ENCODE peak calls at places on chromosome 17, in six cellular contexts. Y, B, V, X, A and L are unnamed samples.

GRCh38 chr17:41211845-41212466 is 14.5 kb upstream of the KRTAP9-2 start:
- DNase-seq in A (peak), X (no peak), Y (no peak), V (peak), B (peak), L (no peak)

GRCh38 chr17:68182016-68182315 is 65.9 kb upstream of the AMZ2 start:
- DNase-seq in Y (peak), X (no peak), V (peak), B (no peak), A (no peak), L (peak)

GRCh38 chr17:15134363-15134762 is 130.8 kb downstream of the PMP22 start:
- DNase-seq in Y (no peak), X (no peak), V (no peak), A (no peak), B (no peak), L (no peak)

GRCh38 chr17:44198721-44199552 is 747 bp downstream of the ATXN7L3 start:
- DNase-seq in B (peak), V (no peak), A (peak), Y (peak), X (peak), L (peak)

GRCh38 chr17:74443516-74444296 is 11.8 kb downstream of the GPRC5C start:
- DNase-seq in Y (no peak), X (no peak), B (no peak), V (no peak), A (no peak), L (no peak)

GRCh38 chr17:61317779-61318178 is 81.9 kb upstream of the TBX2 start:
- DNase-seq in A (no peak), Y (no peak), V (no peak), X (no peak), B (no peak), L (no peak)

GRCh38 chr17:8563024-8563776 is 67.3 kb downstream of the MYH10 start:
- DNase-seq in Y (no peak), A (no peak), V (no peak), B (no peak), X (no peak), L (no peak)

GRCh38 chr17:77372444-77373297 is 231.9 kb downstream of the SEC14L1 start:
- DNase-seq in A (no peak), B (peak), X (peak), V (peak), Y (peak), L (no peak)

GRCh38 chr17:68319420-68320162 is 28.3 kb downstream of the ARSG start:
- DNase-seq in Y (no peak), V (no peak), X (no peak), A (no peak), B (no peak), L (no peak)

GRCh38 chr17:64326420-64327054 is 63.5 kb upstream of the TEX2 start:
- DNase-seq in A (no peak), V (no peak), X (peak), B (peak), Y (peak), L (no peak)

GRCh38 chr17:4148611-4149308 is 5.8 kb downstream of the CYB5D2 start:
- DNase-seq in X (no peak), Y (no peak), V (no peak), A (no peak), B (no peak), L (no peak)

GRCh38 chr17:17077861-17078732 is 35.8 kb downstream of the MPRIP start:
- DNase-seq in A (no peak), Y (peak), X (no peak), V (no peak), B (no peak), L (no peak)

GRCh38 chr17:58786586-58787295 is 31.1 kb downstream of the PPM1E start:
- DNase-seq in B (peak), Y (no peak), X (peak), V (no peak), A (no peak), L (peak)

GRCh38 chr17:82173351-82174041 is 39.1 kb downstream of the CCDC57 start:
- DNase-seq in B (no peak), A (no peak), X (no peak), V (no peak), Y (no peak), L (no peak)

GRCh38 chr17:305090-305976 is 47.3 kb downstream of the RPH3AL start:
- DNase-seq in Y (no peak), B (no peak), A (no peak), X (no peak), V (no peak), L (no peak)

GRCh38 chr17:35900693-35901487 is 20.7 kb upstream of the CCL5 start:
- DNase-seq in Y (no peak), A (no peak), V (no peak), X (peak), B (no peak), L (no peak)

GRCh38 chr17:35750526-35751395 is 2.3 kb downstream of the GAS2L2 start:
- DNase-seq in Y (no peak), V (no peak), X (no peak), B (peak), A (no peak), L (no peak)

GRCh38 chr17:2883544-2884203 is 87.4 kb downstream of the RAP1GAP2 start:
- DNase-seq in V (peak), Y (no peak), B (peak), X (no peak), A (peak), L (peak)

GRCh38 chr17:79754359-79754758 is 23.6 kb upstream of the CBX2 start:
- DNase-seq in Y (no peak), V (no peak), B (no peak), A (no peak), X (no peak), L (no peak)

GRCh38 chr17:79232957-79233356 is 158.3 kb downstream of the ENGASE start:
- DNase-seq in B (no peak), Y (no peak), V (no peak), X (no peak), A (no peak), L (no peak)

GRCh38 chr17:40331743-40332641 is 23.0 kb downstream of the RARA start:
- DNase-seq in A (no peak), V (peak), Y (peak), B (peak), X (peak), L (peak)

GRCh38 chr17:80247561-80247960 is 13.1 kb upstream of the RNF213 start:
- DNase-seq in V (no peak), Y (no peak), X (no peak), B (no peak), A (no peak), L (no peak)

GRCh38 chr17:16052486-16052885 is 52.9 kb downstream of the TTC19 start:
- DNase-seq in A (no peak), V (no peak), Y (no peak), X (no peak), B (peak), L (no peak)

GRCh38 chr17:77865109-77865611 is 93.3 kb upstream of the TNRC6C start:
- DNase-seq in A (peak), Y (no peak), V (peak), X (no peak), B (no peak), L (no peak)

GRCh38 chr17:31596382-31597323 is 205.2 kb downstream of the RAB11FIP4 start:
- DNase-seq in A (no peak), Y (peak), V (no peak), X (peak), B (peak), L (peak)

GRCh38 chr17:19006698-19007097 is 2.1 kb upstream of the FAM83G start:
- DNase-seq in X (no peak), Y (no peak), V (no peak), B (no peak), A (no peak), L (no peak)

GRCh38 chr17:48510761-48511604 is 19.8 kb downstream of the HOXB1 start:
- DNase-seq in V (no peak), A (no peak), Y (peak), X (no peak), B (no peak), L (no peak)

GRCh38 chr17:17809527-17810373 is 27.0 kb downstream of the SREBF1 start:
- DNase-seq in V (no peak), Y (no peak), A (no peak), X (no peak), B (no peak), L (no peak)

GRCh38 chr17:17484451-17484899 is 7.7 kb downstream of the MED9 start:
- DNase-seq in B (peak), Y (no peak), X (no peak), A (no peak), V (no peak), L (no peak)

GRCh38 chr17:70668276-70668937 is 499.1 kb downstream of the KCNJ2 start:
- DNase-seq in X (no peak), B (no peak), Y (no peak), A (no peak), V (no peak), L (no peak)

GRCh38 chr17:44979426-44980273 is 11.5 kb upstream of the C1QL1 start:
- DNase-seq in V (peak), B (no peak), X (no peak), A (no peak), Y (no peak), L (no peak)

GRCh38 chr17:82234211-82235055 is 5.6 kb downstream of the SLC16A3 start:
- DNase-seq in B (no peak), Y (no peak), X (no peak), A (no peak), V (no peak), L (no peak)

GRCh38 chr17:76753061-76753961 is 15.4 kb downstream of the MFSD11 start:
- DNase-seq in X (no peak), A (no peak), B (no peak), Y (no peak), V (no peak), L (no peak)

GRCh38 chr17:1315409-1315808 is 35.9 kb downstream of the TRARG1 start:
- DNase-seq in A (no peak), V (no peak), Y (no peak), B (no peak), X (no peak), L (no peak)

GRCh38 chr17:74379495-74380085 is 12.3 kb downstream of the GPR142 start:
- DNase-seq in Y (peak), X (peak), A (peak), V (peak), B (peak), L (peak)

GRCh38 chr17:65553009-65553645 is 8.3 kb downstream of the AXIN2 start:
- DNase-seq in B (peak), V (no peak), A (no peak), X (no peak), Y (no peak), L (no peak)

GRCh38 chr17:82863941-82864720 is 24.3 kb upstream of the ZNF750 start:
- DNase-seq in A (no peak), B (peak), Y (no peak), V (no peak), X (peak), L (peak)